ENCODE peak calls at places on chromosomes 5 and 9, in ten cellular contexts. K is GM12878, Z is body of pancreas, O is stomach, U is heart left ventricle, X is right lobe of liver, F is tibial nerve, D is A549, T is endothelial cell of umbilical vein, M is ovary. C is an unnamed sample. For H3K4me1, the result is how much of the 10 kb centered on the place peaks cover.

GRCh38 chr5:36442796-36443195 is 141.1 kb upstream of the RANBP3L start:
- DNase-seq in F (no peak), M (no peak), O (peak), D (no peak), X (no peak), Z (no peak), T (peak), U (no peak), K (no peak), C (no peak)

GRCh38 chr9:122213589-122214413 is 15.0 kb downstream of the LHX6 start:
- DNase-seq in U (no peak), D (peak), O (peak), K (no peak), F (no peak), Z (peak), M (peak), X (no peak), T (no peak), C (no peak)

GRCh38 chr9:126299706-126300276 is 26.8 kb upstream of the MVB12B start:
- DNase-seq in K (no peak), X (no peak), D (no peak), O (no peak), M (no peak), T (no peak), U (no peak), F (peak), Z (no peak), C (no peak)

GRCh38 chr5:61330341-61330878 is 1.6 kb upstream of the ZSWIM6 start:
- DNase-seq in M (peak), X (peak), K (no peak), O (no peak), F (no peak), D (peak), Z (peak), T (peak), U (no peak), C (no peak)

GRCh38 chr5:72649449-72649848 is 142.2 kb upstream of the ZNF366 start:
- DNase-seq in O (no peak), U (no peak), F (no peak), X (no peak), D (no peak), M (no peak), T (no peak), K (no peak), Z (no peak), C (no peak)

GRCh38 chr5:41925555-41925946 is 470 bp downstream of the FBXO4 start:
- DNase-seq in Z (peak), D (peak), O (peak), M (peak), U (peak), F (peak), X (peak), K (no peak), T (peak), C (peak)

GRCh38 chr5:112388739-112389138 is 30.3 kb downstream of the EPB41L4A start:
- DNase-seq in U (no peak), K (no peak), Z (no peak), D (no peak), F (no peak), T (no peak), M (no peak), X (no peak), O (no peak), C (no peak)

GRCh38 chr5:180467028-180467427 is 27.2 kb upstream of the CNOT6 start:
- DNase-seq in M (no peak), K (no peak), D (peak), F (no peak), O (peak), U (peak), X (peak), T (no peak), Z (no peak), C (peak)

GRCh38 chr9:133205996-133206931 is 2.8 kb downstream of the OBP2B start:
- DNase-seq in M (no peak), K (no peak), Z (peak), X (no peak), U (no peak), D (no peak), O (peak), T (no peak), F (no peak), C (no peak)

GRCh38 chr5:6448622-6449464 is at the start of gene UBE2QL1:
- DNase-seq in K (no peak), M (no peak), F (no peak), T (peak), X (peak), O (peak), D (no peak), Z (peak), U (no peak), C (peak)
- TF ChIP-seq POLR2A in K (no peak), M (no peak), F (no peak), T (no peak), X (no peak), O (no peak), D (no peak), Z (no peak), U (no peak), C (no peak)

DNA sequence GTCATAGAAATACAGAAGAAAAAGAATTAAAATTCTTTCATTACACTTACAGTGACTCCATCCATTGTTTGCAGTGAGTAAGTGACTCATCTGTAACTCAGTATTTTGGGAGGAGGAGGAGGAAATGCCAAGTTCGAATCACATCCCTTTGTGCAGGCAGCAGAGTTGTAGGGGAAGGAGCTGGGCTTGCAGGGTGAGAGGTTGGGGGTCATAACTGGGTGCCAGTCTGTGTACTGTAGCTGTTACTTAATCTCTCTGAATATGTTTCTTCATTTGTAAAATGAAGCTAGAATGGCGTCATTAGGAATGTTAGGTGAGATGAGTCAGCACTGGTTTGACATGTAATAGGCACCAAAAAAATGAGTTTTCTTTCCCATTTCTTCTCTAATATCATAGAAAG is 235.7 kb upstream of the ADAMTSL1 start:
- DNase-seq in X (no peak), U (no peak), F (no peak), Z (no peak), M (no peak), D (no peak), T (peak), O (no peak), K (no peak), C (no peak)
- H3K4me1 ChIP-seq in X (under half), U (under half), F (under half), Z (under half), M (under half), D (under half), T (under half), O (under half), K (under half), C (under half)

DNA sequence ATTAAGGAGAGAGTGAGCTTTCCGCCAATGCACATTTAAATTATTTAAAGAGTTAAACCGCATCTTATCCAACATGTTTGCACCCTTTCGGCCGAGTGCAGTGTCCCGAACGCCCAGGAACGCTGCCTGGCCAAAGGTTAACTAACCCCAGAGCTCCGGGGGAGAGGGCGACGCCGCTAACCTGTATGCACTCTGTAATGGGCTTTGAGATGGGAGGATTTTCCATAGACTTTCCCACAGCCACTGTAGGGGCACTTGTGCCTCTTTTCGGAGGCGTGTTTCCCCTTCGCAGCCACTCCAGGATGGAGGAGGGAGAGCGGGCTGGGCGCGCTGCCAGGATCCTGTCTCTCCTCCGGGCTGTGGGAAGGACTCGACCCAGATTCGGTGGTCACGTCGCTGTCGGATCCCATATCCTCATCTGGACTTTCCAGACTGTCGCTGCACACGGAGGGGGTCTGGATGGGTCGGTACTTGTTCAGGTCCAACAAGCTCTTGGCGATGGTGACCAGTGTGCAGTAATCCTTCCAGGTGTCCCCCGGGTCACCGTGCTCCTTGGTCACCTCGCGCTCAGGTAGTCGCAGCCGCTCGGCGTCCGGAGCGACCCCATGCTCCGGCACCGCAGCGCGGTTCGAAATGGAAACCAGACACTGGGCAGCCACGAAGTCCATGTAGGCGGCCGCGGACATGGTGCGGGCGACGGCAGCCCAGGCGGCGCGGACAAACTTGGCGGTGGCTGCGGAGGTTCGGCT is 1.6 kb downstream of the KLF9 start:
- DNase-seq in F (peak), X (peak), M (peak), O (peak), T (peak), D (peak), U (peak), K (no peak), Z (peak), C (peak)
- TF ChIP-seq POLR2A in F (no peak), X (peak), M (no peak), O (no peak), T (no peak), D (no peak), U (no peak), K (peak), Z (no peak), C (peak)

GRCh38 chr5:38469707-38470267 is 86.7 kb downstream of the LIFR start:
- DNase-seq in K (no peak), F (no peak), O (no peak), D (no peak), U (no peak), M (no peak), X (no peak), T (no peak), Z (no peak), C (no peak)

GRCh38 chr5:38467353-38468040 is 88.9 kb downstream of the LIFR start:
- DNase-seq in K (no peak), F (no peak), Z (no peak), T (peak), U (peak), M (peak), O (peak), X (no peak), D (no peak), C (no peak)

GRCh38 chr5:38468202-38468656 is 88.2 kb downstream of the LIFR start:
- DNase-seq in K (no peak), T (peak), M (no peak), U (peak), Z (no peak), X (no peak), D (peak), O (no peak), F (peak), C (no peak)

GRCh38 chr5:38466444-38467189 is 89.8 kb downstream of the LIFR start:
- DNase-seq in D (no peak), O (peak), F (peak), Z (peak), M (peak), U (peak), K (no peak), T (peak), X (no peak), C (peak)

GRCh38 chr5:38468978-38469706 is 87.3 kb downstream of the LIFR start:
- DNase-seq in O (no peak), D (no peak), Z (no peak), X (no peak), K (no peak), T (no peak), U (peak), F (peak), M (peak), C (no peak)
- H3K4me1 ChIP-seq in O (half or more), D (under half), Z (under half), X (under half), K (under half), T (under half), U (under half), F (half or more), M (under half), C (under half)

DNA sequence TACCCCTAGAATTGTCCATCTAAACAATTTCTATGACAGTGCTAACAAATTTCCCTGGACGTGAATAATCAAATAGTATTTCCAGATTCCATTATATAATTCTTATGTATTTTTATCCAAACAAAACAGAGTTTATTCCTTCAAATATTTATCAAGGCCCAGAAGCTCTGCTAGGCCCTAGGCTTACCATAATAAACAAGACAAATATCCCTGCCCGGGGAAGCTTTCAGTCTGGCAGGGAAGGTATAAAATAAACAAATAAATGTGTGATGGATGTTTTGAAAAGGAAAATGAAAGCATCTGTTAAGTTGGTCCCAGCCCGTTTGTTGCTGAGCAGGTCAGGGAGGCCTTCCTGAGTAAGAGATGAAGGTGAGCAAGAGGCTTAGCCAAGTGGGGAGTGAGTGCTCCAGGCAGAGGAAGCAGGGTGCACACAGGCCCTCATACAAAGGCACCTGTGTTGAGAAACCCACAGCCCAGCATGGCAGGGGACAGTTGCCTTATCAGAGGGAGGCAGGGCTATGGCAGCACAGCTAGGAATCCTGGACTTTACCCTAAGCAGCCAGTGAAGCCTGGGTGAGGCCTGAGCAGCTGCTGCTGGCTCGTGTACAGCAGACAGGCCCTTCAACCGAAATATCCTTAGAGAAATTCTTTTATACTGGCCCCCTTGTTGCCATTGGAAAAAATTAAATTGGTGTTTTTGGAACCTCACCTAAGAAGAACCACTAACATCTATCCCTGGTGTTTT is 7.7 kb upstream of the SLC35D2 start:
- DNase-seq in O (peak), M (no peak), X (peak), D (no peak), T (peak), F (no peak), U (no peak), K (no peak), Z (peak), C (no peak)
- TF ChIP-seq POLR2A in O (no peak), M (no peak), X (peak), D (no peak), T (no peak), F (no peak), U (no peak), K (no peak), Z (no peak), C (no peak)

GRCh38 chr9:79574166-79574565 is 2.4 kb downstream of the TLE4 start:
- DNase-seq in T (peak), X (no peak), F (no peak), O (no peak), D (no peak), Z (no peak), U (no peak), K (no peak), M (no peak), C (no peak)
- H3K4me1 ChIP-seq in T (under half), X (under half), F (under half), O (half or more), D (under half), Z (under half), U (under half), K (under half), M (under half), C (under half)

DNA sequence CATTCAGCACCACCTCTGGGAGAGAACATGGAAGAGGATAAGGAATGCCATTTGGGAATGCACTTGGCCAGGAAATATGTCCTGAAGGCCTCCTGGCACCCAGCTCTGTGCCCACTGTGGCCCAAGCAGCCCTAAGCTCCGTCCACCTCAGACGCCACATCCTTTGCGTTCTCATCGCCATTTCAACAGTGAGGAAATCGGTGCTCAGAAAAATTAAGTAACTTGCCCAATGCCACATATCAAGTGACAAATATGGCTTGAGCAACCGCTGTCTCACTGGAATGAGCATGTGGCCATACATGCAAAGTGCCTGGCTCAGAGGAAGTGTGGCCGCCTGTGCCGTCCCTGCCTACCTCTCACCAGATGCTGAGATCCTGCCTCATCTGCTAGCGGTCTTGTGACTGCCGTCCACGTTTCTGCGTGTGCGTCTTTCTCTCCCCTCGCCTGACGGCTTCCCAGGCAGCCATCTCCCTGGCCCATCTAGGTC is 984 bp upstream of the DOK3 start:
- DNase-seq in M (no peak), T (no peak), Z (no peak), X (no peak), D (no peak), O (no peak), F (no peak), U (no peak), K (no peak), C (peak)
- TF ChIP-seq POLR2A in M (no peak), T (no peak), Z (no peak), X (peak), D (no peak), O (no peak), F (no peak), U (no peak), K (no peak), C (no peak)

GRCh38 chr5:124696898-124697297 is 49.5 kb downstream of the ZNF608 start:
- DNase-seq in Z (no peak), K (no peak), U (no peak), T (no peak), D (no peak), F (no peak), O (no peak), M (no peak), X (no peak), C (no peak)

GRCh38 chr5:124698774-124699173 is 47.7 kb downstream of the ZNF608 start:
- DNase-seq in K (no peak), T (no peak), U (no peak), O (no peak), D (no peak), Z (no peak), M (no peak), F (no peak), X (no peak), C (no peak)

GRCh38 chr5:124700333-124700732 is 46.1 kb downstream of the ZNF608 start:
- DNase-seq in T (no peak), F (no peak), K (no peak), X (no peak), U (no peak), D (no peak), Z (no peak), O (no peak), M (no peak), C (no peak)

GRCh38 chr5:124697482-124697881 is 49.0 kb downstream of the ZNF608 start:
- DNase-seq in X (no peak), Z (no peak), D (no peak), F (no peak), M (no peak), O (no peak), U (no peak), K (no peak), T (no peak), C (no peak)

GRCh38 chr5:124697912-124698690 is 48.3 kb downstream of the ZNF608 start:
- DNase-seq in M (no peak), X (no peak), U (peak), O (no peak), T (peak), D (no peak), K (no peak), Z (no peak), F (no peak), C (no peak)
- H3K4me1 ChIP-seq in M (under half), X (under half), U (under half), O (half or more), T (under half), D (under half), K (under half), Z (under half), F (under half), C (under half)

GRCh38 chr9:96417051-96417586 is 1.1 kb downstream of the ZNF367 start:
- DNase-seq in O (peak), F (peak), X (peak), D (peak), K (peak), Z (peak), U (peak), T (peak), M (peak), C (peak)
- TF ChIP-seq POLR2A in O (no peak), F (peak), X (peak), D (peak), K (peak), Z (peak), U (no peak), T (peak), M (peak), C (peak)

C was measured in upper lobe of left lung.